ENCODE peak calls at places on chromosomes 11 and 22, in nine cellular contexts. U is MM.1S; D is AG04450; M is AG20443; O is activated T-cell treated with anti-CD3 and anti-CD28 coated beads for 48 hours; C is GM04504; A is activated CD8-positive, alpha-beta memory T cell treated with anti-CD3 and anti-CD28 coated beads for 4 hours; P is islet precursor cell; F is bronchial epithelial cell. W is an unnamed sample.

GRCh38 chr22:35785181-35785923 is 67.7 kb downstream of the APOL5 start:
- DNase-seq in U (no peak), D (no peak), M (peak), O (no peak), C (peak), A (no peak), P (no peak), F (peak), W (no peak)

GRCh38 chr22:48644997-48645396 is 1182.7 kb downstream of the BRD1 start:
- DNase-seq in U (no peak), D (no peak), M (no peak), O (no peak), C (no peak), A (no peak), P (no peak), F (no peak), W (no peak)

GRCh38 chr22:19707347-19708322 is 6.7 kb upstream of the SEPTIN5 start:
- DNase-seq in U (no peak), D (no peak), M (no peak), O (no peak), C (no peak), A (no peak), P (peak), F (no peak), W (no peak)

GRCh38 chr22:42945736-42946135 is 69.2 kb downstream of the PACSIN2 start:
- DNase-seq in U (no peak), D (no peak), M (no peak), O (no peak), C (no peak), A (no peak), P (peak), F (no peak), W (no peak)

GRCh38 chr11:67318239-67318555 is 14.9 kb downstream of the SSH3 start:
- DNase-seq in U (no peak), D (no peak), M (no peak), O (no peak), C (no peak), A (no peak), P (no peak), F (no peak), W (no peak)

GRCh38 chr22:17778412-17778976 is 4.2 kb upstream of the BID start:
- DNase-seq in U (no peak), D (no peak), M (no peak), O (no peak), C (no peak), A (no peak), P (no peak), F (no peak), W (no peak)

GRCh38 chr11:8372641-8373381 is 109.1 kb upstream of the LMO1 start:
- DNase-seq in U (no peak), D (no peak), M (no peak), O (no peak), C (no peak), A (no peak), P (peak), F (no peak), W (no peak)

GRCh38 chr11:834371-835316 is 1.9 kb downstream of the CD151 start:
- DNase-seq in U (no peak), D (no peak), M (peak), O (no peak), C (no peak), A (no peak), P (peak), F (peak), W (no peak)

GRCh38 chr11:95585071-95585751 is 204.4 kb downstream of the FAM76B start:
- DNase-seq in U (no peak), D (no peak), M (no peak), O (no peak), C (no peak), A (no peak), P (no peak), F (peak), W (no peak)

GRCh38 chr22:24208012-24208749 is 26.9 kb downstream of the SUSD2 start:
- DNase-seq in U (no peak), D (peak), M (peak), O (no peak), C (peak), A (no peak), P (no peak), F (peak), W (no peak)

GRCh38 chr22:30438559-30438958 is 13.0 kb downstream of the MTFP1 start:
- DNase-seq in U (no peak), D (no peak), M (no peak), O (no peak), C (no peak), A (no peak), P (no peak), F (no peak), W (no peak)

GRCh38 chr11:20020198-20020597 is 140.1 kb downstream of the DBX1 start:
- DNase-seq in U (no peak), D (no peak), M (no peak), O (no peak), C (no peak), A (no peak), P (no peak), F (no peak), W (no peak)

GRCh38 chr22:28955817-28956216 is 72.4 kb downstream of the ZNRF3 start:
- DNase-seq in U (peak), D (no peak), M (no peak), O (peak), C (no peak), A (peak), P (no peak), F (no peak), W (peak)

GRCh38 chr11:66278396-66279091 is 569 bp downstream of the CNIH2 start:
- DNase-seq in U (no peak), D (no peak), M (no peak), O (no peak), C (no peak), A (no peak), P (no peak), F (no peak), W (no peak)

GRCh38 chr11:115325523-115325922 is 178.7 kb downstream of the CADM1 start:
- DNase-seq in U (no peak), D (no peak), M (no peak), O (no peak), C (no peak), A (no peak), P (no peak), F (no peak), W (no peak)

GRCh38 chr11:65180877-65181568 is 705 bp upstream of the CAPN1 start:
- DNase-seq in U (peak), D (peak), M (peak), O (peak), C (no peak), A (peak), P (peak), F (peak), W (peak)

GRCh38 chr11:120871924-120872323 is 152.0 kb upstream of the TBCEL start:
- DNase-seq in U (no peak), D (no peak), M (no peak), O (no peak), C (no peak), A (no peak), P (peak), F (no peak), W (no peak)

GRCh38 chr11:15006139-15006759 is 34.1 kb upstream of the CALCA start:
- DNase-seq in U (peak), D (no peak), M (peak), O (no peak), C (peak), A (no peak), P (no peak), F (peak), W (no peak)

GRCh38 chr11:57901756-57902155 is 121.9 kb upstream of the OR9Q1 start:
- DNase-seq in U (no peak), D (no peak), M (no peak), O (no peak), C (no peak), A (no peak), P (peak), F (peak), W (no peak)

GRCh38 chr11:62605467-62605866 is 3.8 kb upstream of the MTA2 start:
- DNase-seq in U (no peak), D (no peak), M (no peak), O (no peak), C (no peak), A (no peak), P (no peak), F (no peak), W (no peak)

GRCh38 chr11:86261328-86261727 is 16.8 kb downstream of the EED start:
- DNase-seq in U (no peak), D (no peak), M (no peak), O (no peak), C (no peak), A (no peak), P (no peak), F (no peak), W (no peak)

GRCh38 chr22:47051435-47052175 is 289.2 kb downstream of the TBC1D22A start:
- DNase-seq in U (no peak), D (no peak), M (no peak), O (no peak), C (no peak), A (no peak), P (no peak), F (no peak), W (no peak)

GRCh38 chr11:64891880-64892279 is 13.5 kb upstream of the EHD1 start:
- DNase-seq in U (no peak), D (no peak), M (no peak), O (no peak), C (no peak), A (no peak), P (no peak), F (no peak), W (no peak)

GRCh38 chr11:116653206-116653605 is 119.6 kb downstream of the BUD13 start:
- DNase-seq in U (no peak), D (no peak), M (no peak), O (no peak), C (no peak), A (no peak), P (peak), F (no peak), W (no peak)

GRCh38 chr11:128481135-128481534 is 106.2 kb downstream of the ETS1 start:
- DNase-seq in U (no peak), D (peak), M (peak), O (no peak), C (peak), A (no peak), P (no peak), F (no peak), W (no peak)

GRCh38 chr22:31088233-31088986 is 7.3 kb downstream of the SMTN start:
- DNase-seq in U (no peak), D (no peak), M (no peak), O (no peak), C (no peak), A (no peak), P (peak), F (no peak), W (no peak)

GRCh38 chr11:13952668-13953067 is 9.9 kb upstream of the SPON1 start:
- DNase-seq in U (no peak), D (no peak), M (no peak), O (no peak), C (no peak), A (no peak), P (no peak), F (no peak), W (no peak)

GRCh38 chr11:45662665-45663485 is 2.5 kb downstream of the CHST1 start:
- DNase-seq in U (peak), D (peak), M (peak), O (no peak), C (peak), A (no peak), P (peak), F (peak), W (no peak)